ENCODE peak calls at places on chromosome 5, in six cellular contexts. One of them, this sample, is unnamed.

GRCh38 chr5:38443390-38443789 is 113.1 kb downstream of the LIFR start:
- DNase-seq in RWPE1: no peak
- DNase-seq in A549: no peak
- DNase-seq in ecto neural progenitor cell: no peak
- DNase-seq in activated CD8-positive, alpha-beta memory T cell treated with anti-CD3 and anti-CD28 coated beads for 48 hours: no peak
- DNase-seq in psoas muscle: no peak
- DNase-seq in this sample: no peak

GRCh38 chr5:136058031-136058971 is 29.5 kb downstream of the TGFBI start:
- DNase-seq in A549: peak
- DNase-seq in activated CD8-positive, alpha-beta memory T cell treated with anti-CD3 and anti-CD28 coated beads for 48 hours: no peak
- DNase-seq in RWPE1: peak
- DNase-seq in ecto neural progenitor cell: no peak
- DNase-seq in psoas muscle: peak
- DNase-seq in this sample: no peak

GRCh38 chr5:6379246-6379645 is 899 bp upstream of the MED10 start:
- DNase-seq in RWPE1: no peak
- DNase-seq in ecto neural progenitor cell: no peak
- DNase-seq in A549: no peak
- DNase-seq in psoas muscle: no peak
- DNase-seq in activated CD8-positive, alpha-beta memory T cell treated with anti-CD3 and anti-CD28 coated beads for 48 hours: no peak
- DNase-seq in this sample: no peak

GRCh38 chr5:80031109-80031508 is 4.0 kb upstream of the THBS4 start:
- DNase-seq in RWPE1: no peak
- DNase-seq in activated CD8-positive, alpha-beta memory T cell treated with anti-CD3 and anti-CD28 coated beads for 48 hours: no peak
- DNase-seq in psoas muscle: no peak
- DNase-seq in ecto neural progenitor cell: no peak
- DNase-seq in A549: no peak
- DNase-seq in this sample: no peak

GRCh38 chr5:103258957-103259704 is 568 bp downstream of the MACIR start:
- DNase-seq in A549: peak
- DNase-seq in psoas muscle: peak
- DNase-seq in activated CD8-positive, alpha-beta memory T cell treated with anti-CD3 and anti-CD28 coated beads for 48 hours: peak
- DNase-seq in RWPE1: peak
- DNase-seq in ecto neural progenitor cell: peak
- DNase-seq in this sample: peak

GRCh38 chr5:32613050-32613672 is 27.8 kb downstream of the SUB1 start:
- DNase-seq in RWPE1: peak
- DNase-seq in A549: peak
- DNase-seq in ecto neural progenitor cell: peak
- DNase-seq in activated CD8-positive, alpha-beta memory T cell treated with anti-CD3 and anti-CD28 coated beads for 48 hours: peak
- DNase-seq in psoas muscle: peak
- DNase-seq in this sample: peak

GRCh38 chr5:110106750-110107149 is 417.0 kb downstream of the MAN2A1 start:
- DNase-seq in RWPE1: no peak
- DNase-seq in ecto neural progenitor cell: no peak
- DNase-seq in activated CD8-positive, alpha-beta memory T cell treated with anti-CD3 and anti-CD28 coated beads for 48 hours: no peak
- DNase-seq in A549: no peak
- DNase-seq in psoas muscle: no peak
- DNase-seq in this sample: no peak

GRCh38 chr5:74552101-74552500 is 88.4 kb downstream of the ENC1 start:
- DNase-seq in activated CD8-positive, alpha-beta memory T cell treated with anti-CD3 and anti-CD28 coated beads for 48 hours: no peak
- DNase-seq in psoas muscle: no peak
- DNase-seq in RWPE1: no peak
- DNase-seq in ecto neural progenitor cell: no peak
- DNase-seq in A549: no peak
- DNase-seq in this sample: peak

GRCh38 chr5:106154280-106154716 is 1516.4 kb downstream of the EFNA5 start:
- DNase-seq in RWPE1: no peak
- DNase-seq in A549: no peak
- DNase-seq in activated CD8-positive, alpha-beta memory T cell treated with anti-CD3 and anti-CD28 coated beads for 48 hours: no peak
- DNase-seq in psoas muscle: no peak
- DNase-seq in ecto neural progenitor cell: peak
- DNase-seq in this sample: no peak

GRCh38 chr5:24633705-24634325 is 11.0 kb downstream of the CDH10 start:
- DNase-seq in psoas muscle: no peak
- DNase-seq in ecto neural progenitor cell: no peak
- DNase-seq in RWPE1: peak
- DNase-seq in activated CD8-positive, alpha-beta memory T cell treated with anti-CD3 and anti-CD28 coated beads for 48 hours: no peak
- DNase-seq in A549: peak
- DNase-seq in this sample: peak

GRCh38 chr5:172886974-172887491 is 53.0 kb downstream of the ERGIC1 start:
- DNase-seq in ecto neural progenitor cell: no peak
- DNase-seq in A549: no peak
- DNase-seq in activated CD8-positive, alpha-beta memory T cell treated with anti-CD3 and anti-CD28 coated beads for 48 hours: no peak
- DNase-seq in RWPE1: peak
- DNase-seq in psoas muscle: peak
- DNase-seq in this sample: peak

GRCh38 chr5:110333384-110333783 is 393.1 kb downstream of the TMEM232 start:
- DNase-seq in RWPE1: no peak
- DNase-seq in A549: peak
- DNase-seq in activated CD8-positive, alpha-beta memory T cell treated with anti-CD3 and anti-CD28 coated beads for 48 hours: no peak
- DNase-seq in ecto neural progenitor cell: no peak
- DNase-seq in psoas muscle: no peak
- DNase-seq in this sample: no peak

GRCh38 chr5:54738118-54738972 is 220.8 kb downstream of the SNX18 start:
- DNase-seq in A549: no peak
- DNase-seq in RWPE1: no peak
- DNase-seq in ecto neural progenitor cell: no peak
- DNase-seq in activated CD8-positive, alpha-beta memory T cell treated with anti-CD3 and anti-CD28 coated beads for 48 hours: no peak
- DNase-seq in psoas muscle: peak
- DNase-seq in this sample: no peak

GRCh38 chr5:76595755-76596481 is 27.3 kb downstream of the F2RL2 start:
- DNase-seq in A549: no peak
- DNase-seq in activated CD8-positive, alpha-beta memory T cell treated with anti-CD3 and anti-CD28 coated beads for 48 hours: no peak
- DNase-seq in psoas muscle: no peak
- DNase-seq in RWPE1: no peak
- DNase-seq in ecto neural progenitor cell: no peak
- DNase-seq in this sample: no peak

GRCh38 chr5:9546973-9547947 is 1.4 kb upstream of the SEMA5A start:
- DNase-seq in psoas muscle: peak
- DNase-seq in RWPE1: no peak
- DNase-seq in A549: no peak
- DNase-seq in ecto neural progenitor cell: peak
- DNase-seq in activated CD8-positive, alpha-beta memory T cell treated with anti-CD3 and anti-CD28 coated beads for 48 hours: no peak
- DNase-seq in this sample: no peak

GRCh38 chr5:1792842-1793266 is 6.8 kb downstream of the MRPL36 start:
- DNase-seq in ecto neural progenitor cell: no peak
- DNase-seq in psoas muscle: no peak
- DNase-seq in A549: no peak
- DNase-seq in RWPE1: no peak
- DNase-seq in activated CD8-positive, alpha-beta memory T cell treated with anti-CD3 and anti-CD28 coated beads for 48 hours: peak
- DNase-seq in this sample: peak

GRCh38 chr5:1508679-1509290 is 15.0 kb downstream of the LPCAT1 start:
- DNase-seq in ecto neural progenitor cell: no peak
- DNase-seq in A549: no peak
- DNase-seq in psoas muscle: peak
- DNase-seq in RWPE1: no peak
- DNase-seq in activated CD8-positive, alpha-beta memory T cell treated with anti-CD3 and anti-CD28 coated beads for 48 hours: no peak
- DNase-seq in this sample: no peak

GRCh38 chr5:56601641-56602071 is 213.7 kb upstream of the MAP3K1 start:
- DNase-seq in A549: no peak
- DNase-seq in RWPE1: no peak
- DNase-seq in ecto neural progenitor cell: no peak
- DNase-seq in activated CD8-positive, alpha-beta memory T cell treated with anti-CD3 and anti-CD28 coated beads for 48 hours: no peak
- DNase-seq in psoas muscle: no peak
- DNase-seq in this sample: no peak

GRCh38 chr5:122760281-122760680 is 14.6 kb upstream of the SNX2 start:
- DNase-seq in psoas muscle: no peak
- DNase-seq in RWPE1: no peak
- DNase-seq in activated CD8-positive, alpha-beta memory T cell treated with anti-CD3 and anti-CD28 coated beads for 48 hours: no peak
- DNase-seq in A549: no peak
- DNase-seq in ecto neural progenitor cell: no peak
- DNase-seq in this sample: no peak

This sample was measured in foreskin keratinocyte.